ENCODE peak calls at places on chromosomes 11 and 22, in four cellular contexts. One of them, this sample, is unnamed.

GRCh38 chr22:43151251-43152000 is at the start of gene TSPO:
- DNase-seq in H1: no peak
- DNase-seq in K562: peak
- DNase-seq in HCT116: no peak
- DNase-seq in this sample: no peak

GRCh38 chr11:121533556-121534050 is 80.8 kb upstream of the SORL1-AS1 start:
- DNase-seq in H1: no peak
- DNase-seq in K562: no peak
- DNase-seq in HCT116: no peak
- DNase-seq in this sample: no peak

GRCh38 chr22:35900483-35901168 is 128.0 kb downstream of the RBFOX2 start:
- DNase-seq in H1: no peak
- DNase-seq in HCT116: peak
- DNase-seq in K562: no peak
- DNase-seq in this sample: no peak

GRCh38 chr11:27777013-27777412 is 76.8 kb upstream of the BDNF start:
- DNase-seq in H1: no peak
- DNase-seq in K562: no peak
- DNase-seq in HCT116: no peak
- DNase-seq in this sample: no peak

GRCh38 chr11:126474888-126475626 is 119.6 kb downstream of the ST3GAL4 start:
- DNase-seq in HCT116: no peak
- DNase-seq in H1: no peak
- DNase-seq in K562: no peak
- DNase-seq in this sample: no peak

GRCh38 chr11:2090172-2091111 is 48.7 kb downstream of the IGF2 start:
- DNase-seq in K562: no peak
- DNase-seq in H1: no peak
- DNase-seq in HCT116: no peak
- DNase-seq in this sample: no peak

GRCh38 chr22:36103891-36104290 is 56.7 kb downstream of the APOL3 start:
- DNase-seq in K562: no peak
- DNase-seq in HCT116: no peak
- DNase-seq in H1: no peak
- DNase-seq in this sample: no peak

GRCh38 chr22:31932863-31933262 is 11.5 kb upstream of the YWHAH start:
- DNase-seq in K562: no peak
- DNase-seq in HCT116: no peak
- DNase-seq in H1: no peak
- DNase-seq in this sample: no peak

GRCh38 chr11:131668867-131669780 is 298.7 kb downstream of the NTM start:
- DNase-seq in K562: peak
- DNase-seq in H1: no peak
- DNase-seq in HCT116: peak
- DNase-seq in this sample: no peak

GRCh38 chr11:16280256-16280682 is 76.1 kb downstream of the SOX6 start:
- DNase-seq in H1: no peak
- DNase-seq in HCT116: no peak
- DNase-seq in K562: peak
- DNase-seq in this sample: no peak

GRCh38 chr11:62933285-62933684 is 12.1 kb upstream of the CHRM1 start:
- DNase-seq in HCT116: no peak
- DNase-seq in H1: no peak
- DNase-seq in K562: no peak
- DNase-seq in this sample: no peak

GRCh38 chr11:3947084-3947483 is 91.6 kb downstream of the STIM1 start:
- DNase-seq in K562: no peak
- DNase-seq in HCT116: no peak
- DNase-seq in H1: no peak
- DNase-seq in this sample: peak

GRCh38 chr22:25365491-25366261 is 146.2 kb downstream of the CRYBB2 start:
- DNase-seq in HCT116: no peak
- DNase-seq in K562: no peak
- DNase-seq in H1: no peak
- DNase-seq in this sample: no peak

GRCh38 chr11:86101941-86102407 is 33.1 kb upstream of the PICALM start:
- DNase-seq in K562: no peak
- DNase-seq in H1: no peak
- DNase-seq in HCT116: no peak
- DNase-seq in this sample: no peak

GRCh38 chr11:1705121-1706052 is 8.4 kb downstream of the KRTAP5-6 start:
- DNase-seq in H1: no peak
- DNase-seq in K562: no peak
- DNase-seq in HCT116: no peak
- DNase-seq in this sample: no peak

GRCh38 chr22:47188337-47189055 is 426.0 kb downstream of the TBC1D22A start:
- DNase-seq in HCT116: no peak
- DNase-seq in H1: no peak
- DNase-seq in K562: no peak
- DNase-seq in this sample: no peak

DNA sequence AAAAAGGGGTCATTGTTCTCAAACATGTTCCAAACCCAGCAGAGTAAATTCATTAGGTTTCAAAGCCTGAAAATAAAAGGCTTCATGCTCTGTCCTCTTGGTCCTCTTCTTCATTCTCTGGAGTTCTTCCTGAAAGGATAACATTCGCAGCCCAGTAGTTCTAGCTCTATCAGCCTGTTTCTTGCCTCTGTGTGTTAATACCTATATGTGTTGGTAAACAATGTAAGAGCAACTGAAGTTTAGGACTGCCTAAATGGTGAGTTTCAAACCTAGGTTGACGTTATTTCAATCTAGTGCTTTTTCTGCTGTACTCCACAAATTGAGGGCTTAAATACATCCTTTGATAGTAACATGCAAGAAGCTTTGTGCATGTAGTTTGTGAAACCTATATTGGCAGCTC is 9.4 kb downstream of the AASDHPPT start:
- DNase-seq in H1: no peak
- DNase-seq in HCT116: no peak
- DNase-seq in K562: no peak
- DNase-seq in this sample: no peak
- TF ChIP-seq EGR1 in H1: no peak
- TF ChIP-seq EGR1 in HCT116: no peak
- TF ChIP-seq EGR1 in K562: no peak
- TF ChIP-seq EGR1 in this sample: no peak

DNA sequence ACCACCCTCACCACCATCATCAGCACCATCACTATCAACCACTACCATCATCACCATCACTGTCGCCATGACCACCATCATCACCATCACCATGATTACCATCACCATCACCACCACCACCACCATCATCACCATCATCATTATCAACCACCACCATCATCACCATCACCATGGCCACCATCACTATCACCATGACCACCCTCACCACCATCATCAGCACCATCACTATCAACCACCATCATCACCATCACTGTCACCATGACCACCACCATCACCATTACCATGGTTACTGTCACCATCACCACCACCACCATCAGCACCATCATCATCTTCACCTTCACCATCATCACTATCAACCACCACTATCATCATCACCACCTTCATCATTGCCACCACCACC is 183.4 kb downstream of the SHANK2 start:
- DNase-seq in H1: no peak
- DNase-seq in K562: no peak
- DNase-seq in HCT116: no peak
- DNase-seq in this sample: no peak
- TF ChIP-seq SRF in H1: no peak
- TF ChIP-seq SRF in K562: no peak
- TF ChIP-seq SRF in HCT116: no peak
- TF ChIP-seq SRF in this sample: no peak

DNA sequence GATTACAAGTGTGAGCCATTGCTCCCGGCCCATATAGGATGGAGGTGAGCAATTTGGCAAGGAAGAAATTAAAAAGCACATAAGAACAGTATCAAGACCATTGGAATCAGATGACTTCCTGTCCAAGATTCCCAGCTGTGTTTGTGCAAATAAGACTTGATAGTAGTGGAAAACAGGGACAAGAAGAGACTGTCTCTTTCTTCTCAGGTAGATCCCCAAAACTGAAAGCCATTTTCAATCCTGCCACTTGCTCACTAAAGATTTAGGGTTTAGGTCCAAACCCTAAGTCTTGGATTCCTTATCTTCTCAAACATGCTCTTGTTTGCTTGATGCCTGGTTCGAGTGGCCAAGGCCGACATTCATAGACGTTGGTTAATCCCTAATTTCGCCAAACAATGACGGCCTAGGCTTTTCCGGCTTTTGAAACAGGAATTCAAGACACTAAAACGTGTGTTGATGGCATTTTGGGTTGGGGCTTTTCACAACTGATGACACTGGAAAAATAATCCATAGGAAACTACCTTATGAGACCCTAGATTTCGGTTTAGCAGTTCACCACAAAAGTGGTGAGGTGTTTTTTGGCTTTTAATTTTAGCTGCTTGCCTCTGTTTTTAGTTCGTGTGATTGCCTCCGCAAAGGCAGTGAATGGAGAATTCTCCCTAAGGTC is 1.0 kb upstream of the GTPBP1 start:
- DNase-seq in K562: no peak
- DNase-seq in HCT116: no peak
- DNase-seq in H1: no peak
- DNase-seq in this sample: no peak
- H3K4me3 ChIP-seq in K562: peak
- H3K4me3 ChIP-seq in HCT116: peak
- H3K4me3 ChIP-seq in H1: peak
- H3K4me3 ChIP-seq in this sample: peak

GRCh38 chr11:91796999-91797398 is 427.6 kb upstream of the FAT3 start:
- DNase-seq in HCT116: no peak
- DNase-seq in K562: no peak
- DNase-seq in H1: no peak
- DNase-seq in this sample: no peak

GRCh38 chr11:91798240-91798639 is 426.4 kb upstream of the FAT3 start:
- DNase-seq in H1: no peak
- DNase-seq in K562: no peak
- DNase-seq in HCT116: no peak
- DNase-seq in this sample: no peak

GRCh38 chr11:91794146-91794545 is 430.5 kb upstream of the FAT3 start:
- DNase-seq in H1: no peak
- DNase-seq in K562: no peak
- DNase-seq in HCT116: no peak
- DNase-seq in this sample: no peak

GRCh38 chr11:91792779-91793262 is 431.8 kb upstream of the FAT3 start:
- DNase-seq in HCT116: no peak
- DNase-seq in H1: no peak
- DNase-seq in K562: peak
- DNase-seq in this sample: no peak

GRCh38 chr11:91795139-91795887 is 429.3 kb upstream of the FAT3 start:
- DNase-seq in HCT116: no peak
- DNase-seq in K562: no peak
- DNase-seq in H1: no peak
- DNase-seq in this sample: no peak
- TF ChIP-seq EGR1 in HCT116: no peak
- TF ChIP-seq EGR1 in K562: no peak
- TF ChIP-seq EGR1 in H1: no peak
- TF ChIP-seq EGR1 in this sample: no peak

GRCh38 chr11:75462117-75462653 is 29.2 kb upstream of the KLHL35 start:
- DNase-seq in H1: peak
- DNase-seq in HCT116: no peak
- DNase-seq in K562: no peak
- DNase-seq in this sample: no peak
- TF ChIP-seq SRF in H1: no peak
- TF ChIP-seq SRF in HCT116: no peak
- TF ChIP-seq SRF in K562: no peak
- TF ChIP-seq SRF in this sample: no peak